ENCODE peak calls at places on chromosomes 12 and 14, in seven cellular contexts. V is stomach, O is aorta, G is body of pancreas, D is HL-60, R is HCT116, M is psoas muscle. J is an unnamed sample.

GRCh38 chr12:96247567-96247962 is 53.4 kb downstream of the ELK3 start:
- DNase-seq in M (no peak), O (no peak), R (no peak), G (no peak), V (no peak), D (no peak), J (no peak)

GRCh38 chr14:101001311-101002069 is 98.0 kb upstream of the RTL1 start:
- DNase-seq in R (no peak), D (no peak), M (no peak), V (no peak), O (no peak), G (no peak), J (no peak)

GRCh38 chr12:62014330-62014729 is 245.9 kb upstream of the USP15 start:
- DNase-seq in D (no peak), M (no peak), R (no peak), V (no peak), G (no peak), O (no peak), J (no peak)

GRCh38 chr12:99453831-99454538 is 193.6 kb upstream of the GARIN6 start:
- DNase-seq in V (no peak), D (no peak), G (no peak), O (no peak), M (no peak), R (no peak), J (no peak)

GRCh38 chr12:69570545-69571399 is 14.5 kb upstream of the CCT2 start:
- DNase-seq in D (peak), R (peak), O (no peak), G (peak), V (peak), M (no peak), J (no peak)

GRCh38 chr12:77796775-77797174 is 33.9 kb upstream of the NAV3 start:
- DNase-seq in G (no peak), M (no peak), D (no peak), R (no peak), V (no peak), O (no peak), J (no peak)

GRCh38 chr12:87266305-87266704 is 762.9 kb downstream of the C12orf50 start:
- DNase-seq in G (no peak), D (no peak), R (no peak), V (no peak), O (no peak), M (no peak), J (no peak)

GRCh38 chr12:76236640-76237039 is 111.6 kb downstream of the BBS10 start:
- DNase-seq in D (no peak), G (no peak), O (no peak), V (no peak), R (peak), M (no peak), J (peak)

GRCh38 chr12:109696485-109697269 is 16.9 kb upstream of the FAM222A start:
- DNase-seq in M (no peak), V (no peak), D (no peak), R (no peak), G (no peak), O (no peak), J (no peak)

GRCh38 chr12:30573145-30573544 is 122.5 kb downstream of the IPO8 start:
- DNase-seq in G (no peak), D (no peak), O (no peak), M (no peak), R (no peak), V (no peak), J (no peak)

GRCh38 chr14:105465209-105466031 is 9.2 kb upstream of the CRIP2 start:
- DNase-seq in V (no peak), D (no peak), O (no peak), R (no peak), G (no peak), M (no peak), J (no peak)

GRCh38 chr14:68401855-68402254 is 391.0 kb downstream of the ZFP36L1 start:
- DNase-seq in R (no peak), G (no peak), D (no peak), V (no peak), M (no peak), O (no peak), J (no peak)

GRCh38 chr12:18262514-18262913 is 1.2 kb downstream of the PIK3C2G start:
- DNase-seq in G (no peak), M (no peak), D (no peak), V (no peak), R (no peak), O (no peak), J (no peak)

GRCh38 chr14:37081220-37081619 is 91.2 kb downstream of the SLC25A21 start:
- DNase-seq in D (no peak), G (no peak), R (peak), O (no peak), V (no peak), M (no peak), J (peak)

GRCh38 chr14:101215266-101215665 is 311.7 kb upstream of the RTL1 start:
- DNase-seq in V (no peak), G (no peak), M (peak), D (no peak), O (no peak), R (no peak), J (no peak)

GRCh38 chr14:91929700-91930099 is 17.8 kb downstream of the FBLN5 start:
- DNase-seq in V (no peak), G (no peak), O (peak), R (no peak), D (no peak), M (no peak), J (no peak)

GRCh38 chr12:52183971-52184370 is 7.8 kb downstream of the KRT80 start:
- DNase-seq in D (no peak), O (no peak), G (no peak), V (no peak), R (no peak), M (no peak), J (no peak)

GRCh38 chr12:88418856-88419497 is 161.3 kb downstream of the KITLG start:
- DNase-seq in O (no peak), R (no peak), D (no peak), M (no peak), G (no peak), V (no peak), J (no peak)

GRCh38 chr12:55727643-55728184 is 1.1 kb downstream of the CD63 start:
- DNase-seq in V (peak), G (peak), M (peak), D (no peak), R (no peak), O (peak), J (no peak)

GRCh38 chr12:122064780-122065588 is 13.6 kb upstream of the MLXIP start:
- DNase-seq in R (peak), D (no peak), M (peak), V (no peak), O (no peak), G (peak), J (no peak)

GRCh38 chr12:124621296-124621660 is 53.9 kb upstream of the NCOR2 start:
- DNase-seq in G (peak), O (peak), R (no peak), V (no peak), M (peak), D (no peak), J (no peak)

GRCh38 chr14:28754209-28754985 is 12.2 kb upstream of the FOXG1 start:
- DNase-seq in V (no peak), D (peak), G (peak), R (no peak), M (no peak), O (no peak), J (no peak)

GRCh38 chr14:85602366-85602765 is 72.4 kb downstream of the FLRT2 start:
- DNase-seq in M (no peak), G (no peak), R (no peak), V (no peak), O (no peak), D (no peak), J (no peak)

GRCh38 chr12:115354007-115354452 is 670.1 kb upstream of the TBX3 start:
- DNase-seq in G (peak), D (no peak), M (peak), O (peak), V (peak), R (peak), J (peak)

GRCh38 chr14:20118795-20119194 is 8.3 kb downstream of the OR4K17 start:
- DNase-seq in M (no peak), G (no peak), O (no peak), R (no peak), V (no peak), D (no peak), J (no peak)

GRCh38 chr12:124230789-124231188 is 64.1 kb upstream of the RFLNA start:
- DNase-seq in V (no peak), R (no peak), D (no peak), M (no peak), O (no peak), G (no peak), J (no peak)

GRCh38 chr14:87494010-87494409 is 499.0 kb downstream of the GALC start:
- DNase-seq in R (no peak), D (no peak), V (no peak), G (no peak), M (no peak), O (no peak), J (no peak)

GRCh38 chr12:124441443-124442190 is 125.8 kb downstream of the NCOR2 start:
- DNase-seq in V (no peak), R (no peak), G (no peak), M (no peak), D (no peak), O (peak), J (peak)

GRCh38 chr12:72448089-72448488 is 175.9 kb downstream of the TRHDE start:
- DNase-seq in V (no peak), D (no peak), R (no peak), G (no peak), O (no peak), M (no peak), J (no peak)

GRCh38 chr14:51203881-51204280 is 36.2 kb upstream of the TMX1 start:
- DNase-seq in G (no peak), M (no peak), V (no peak), O (no peak), R (no peak), D (no peak), J (no peak)

GRCh38 chr14:104970231-104971068 is 7.7 kb downstream of the AHNAK2 start:
- DNase-seq in V (peak), M (peak), R (peak), G (no peak), O (peak), D (no peak), J (peak)

GRCh38 chr14:65824285-65824977 is 411.9 kb downstream of the FUT8 start:
- DNase-seq in M (no peak), O (no peak), D (peak), G (peak), R (peak), V (peak), J (no peak)

GRCh38 chr14:28254768-28255167 is 511.8 kb upstream of the FOXG1 start:
- DNase-seq in O (no peak), D (no peak), M (no peak), G (no peak), R (no peak), V (no peak), J (no peak)

GRCh38 chr12:112907415-112908157 is 824 bp downstream of the OAS1 start:
- DNase-seq in R (no peak), O (no peak), G (no peak), D (peak), M (no peak), V (no peak), J (no peak)

GRCh38 chr12:7935773-7936581 is at the start of gene SLC2A3:
- DNase-seq in G (peak), R (no peak), O (no peak), V (peak), M (peak), D (peak), J (no peak)

GRCh38 chr12:123492290-123492689 is 34.4 kb downstream of the SNRNP35 start:
- DNase-seq in D (no peak), V (no peak), G (no peak), O (no peak), M (peak), R (no peak), J (no peak)

GRCh38 chr14:71625175-71625574 is 307.1 kb upstream of the RGS6 start:
- DNase-seq in G (no peak), O (no peak), V (no peak), D (peak), R (no peak), M (no peak), J (no peak)

GRCh38 chr12:80939231-80939950 is 1.7 kb upstream of the LIN7A start:
- DNase-seq in V (no peak), G (no peak), O (no peak), D (peak), R (no peak), M (no peak), J (no peak)

GRCh38 chr12:48690990-48691389 is 9.0 kb upstream of the KANSL2 start:
- DNase-seq in V (no peak), G (no peak), O (no peak), D (no peak), R (no peak), M (no peak), J (no peak)
- H3K27ac ChIP-seq in V (no peak), G (no peak), O (no peak), D (no peak), R (no peak), M (peak), J (no peak)

DNA sequence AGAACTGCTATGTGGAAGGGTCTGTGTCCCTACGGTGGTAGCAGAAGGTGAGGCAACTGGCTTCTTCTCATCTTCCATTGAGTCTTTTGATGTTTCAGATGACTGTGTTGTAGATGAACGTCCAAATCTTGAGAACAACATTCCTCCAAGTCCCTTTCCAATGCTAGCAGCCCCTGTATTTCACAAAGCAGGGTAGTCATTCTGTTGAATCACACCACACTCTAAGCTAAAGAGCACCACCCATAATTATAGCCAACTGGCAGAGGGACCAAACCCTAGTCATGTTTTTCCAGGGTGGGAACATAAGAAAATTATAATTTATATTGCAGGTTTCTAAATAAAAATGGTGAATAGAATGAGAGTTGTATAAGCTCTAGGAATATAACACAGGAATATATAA is 98.7 kb downstream of the DDHD1 start:
- DNase-seq in M (no peak), D (no peak), O (no peak), G (no peak), V (no peak), R (no peak), J (no peak)
- H3K27ac ChIP-seq in M (no peak), D (no peak), O (no peak), G (no peak), V (no peak), R (no peak), J (no peak)

GRCh38 chr14:61488417-61488816 is 167.0 kb downstream of the PRKCH start:
- DNase-seq in D (no peak), O (no peak), M (no peak), V (no peak), G (no peak), R (no peak), J (no peak)
- H3K27ac ChIP-seq in D (no peak), O (no peak), M (no peak), V (peak), G (peak), R (no peak), J (no peak)

GRCh38 chr12:118050972-118051910 is 9.7 kb downstream of the WSB2 start:
- DNase-seq in D (no peak), R (no peak), V (no peak), G (no peak), M (peak), O (no peak), J (no peak)

GRCh38 chr12:118055865-118056773 is 4.9 kb downstream of the WSB2 start:
- DNase-seq in R (no peak), D (no peak), G (peak), M (no peak), V (peak), O (no peak), J (no peak)

GRCh38 chr12:118055144-118055557 is 5.8 kb downstream of the WSB2 start:
- DNase-seq in R (no peak), V (peak), M (peak), G (peak), O (peak), D (peak), J (no peak)

GRCh38 chr12:118053071-118053985 is 7.7 kb downstream of the WSB2 start:
- DNase-seq in O (no peak), D (no peak), V (no peak), R (no peak), M (no peak), G (no peak), J (no peak)

DNA sequence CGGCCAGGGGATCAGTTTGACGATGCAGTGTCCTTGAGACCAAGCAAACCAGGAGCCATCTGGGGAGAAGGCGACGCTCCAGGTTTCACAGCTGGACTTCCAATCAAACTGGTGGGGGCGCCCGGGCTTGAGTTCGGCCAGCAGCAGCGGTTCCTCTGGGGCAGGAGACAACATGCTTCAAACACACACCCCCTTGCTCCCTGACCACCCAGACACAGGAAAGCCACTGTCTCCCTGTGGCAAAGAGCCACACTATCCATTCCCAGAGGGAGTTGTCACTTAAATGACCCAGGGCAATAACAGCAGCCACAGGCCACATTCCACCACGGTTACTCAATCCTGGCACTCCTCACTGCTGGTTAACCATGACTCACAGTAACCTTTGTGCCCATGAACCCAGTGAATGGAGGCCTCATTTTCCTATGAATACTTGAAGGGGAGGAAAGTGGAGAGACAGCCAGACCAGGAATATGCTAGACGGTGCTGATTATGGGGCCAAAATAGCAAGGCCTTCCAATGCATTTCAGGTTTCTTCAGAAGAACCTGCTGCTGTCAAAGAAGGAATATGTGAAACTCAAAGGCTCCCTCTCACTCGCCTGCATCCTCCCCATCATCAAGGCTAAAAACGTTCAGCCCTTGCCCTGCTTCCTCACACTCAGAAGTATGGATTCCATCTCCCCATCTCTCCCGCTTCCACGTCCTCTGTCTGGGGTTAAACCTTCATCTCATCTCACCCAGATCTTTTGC is 8.5 kb downstream of the WSB2 start:
- DNase-seq in G (peak), D (no peak), O (peak), R (peak), V (peak), M (peak), J (peak)
- H3K27ac ChIP-seq in G (peak), D (no peak), O (peak), R (peak), V (peak), M (peak), J (peak)

DNA sequence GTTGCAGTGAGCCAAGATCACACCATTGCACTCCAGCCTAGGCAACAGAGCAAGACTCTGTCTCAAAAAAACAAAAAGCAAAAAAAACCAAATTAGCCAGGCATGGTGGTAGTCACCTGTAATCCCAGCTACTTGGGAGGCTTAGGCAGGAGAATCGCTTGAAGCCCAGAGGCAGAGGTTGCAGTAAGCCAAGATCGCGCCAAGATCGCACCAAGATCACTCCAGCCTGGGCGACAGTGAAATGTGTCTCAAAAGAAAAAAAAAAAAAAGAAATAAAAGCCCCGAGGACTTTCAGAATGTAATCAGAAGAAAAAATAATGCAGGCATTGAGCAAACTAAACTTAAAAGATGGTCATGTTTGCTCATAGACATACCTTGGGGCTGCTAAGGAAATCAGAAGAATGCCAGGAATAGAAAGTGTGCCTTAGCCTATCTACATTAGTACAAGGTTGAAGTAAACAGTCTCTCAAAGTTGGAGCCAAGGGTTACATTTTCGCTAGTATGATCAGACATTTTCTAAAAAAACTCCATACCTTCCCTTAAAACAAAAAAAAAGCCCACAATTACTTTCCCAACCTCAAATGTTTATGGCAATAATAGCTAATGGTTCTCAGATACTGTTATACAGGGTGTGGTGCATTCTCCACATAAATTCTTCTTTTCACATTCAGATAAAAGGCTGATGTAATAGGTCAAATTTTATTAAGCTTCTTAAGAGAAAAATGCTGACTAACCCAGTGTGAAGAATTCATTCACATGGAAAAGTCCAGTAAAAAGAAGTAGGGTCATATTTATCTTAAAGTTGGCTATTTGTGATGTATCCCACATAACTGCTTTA is 15.8 kb downstream of the DTD2 start:
- DNase-seq in O (no peak), R (no peak), V (no peak), G (no peak), D (no peak), M (no peak), J (no peak)
- H3K27ac ChIP-seq in O (peak), R (peak), V (peak), G (peak), D (no peak), M (no peak), J (peak)

DNA sequence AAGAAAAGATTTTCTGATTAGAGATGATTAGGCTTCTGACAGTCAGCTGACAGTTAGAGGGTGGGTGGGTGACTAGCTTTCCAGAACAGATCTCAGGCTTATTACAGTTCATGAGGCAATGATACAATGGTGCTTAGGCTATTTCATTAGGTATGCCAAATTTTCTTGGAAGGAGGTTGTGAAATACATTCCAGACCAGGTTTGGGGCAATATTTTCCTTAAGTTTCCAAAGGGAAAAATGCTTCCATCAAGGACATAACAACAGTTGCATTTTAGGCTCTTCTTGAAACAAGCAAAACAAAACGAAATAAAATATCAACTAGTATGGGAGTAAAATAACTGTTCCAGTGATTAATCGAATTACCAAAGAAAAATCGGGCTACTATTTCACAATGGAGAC is 59.3 kb upstream of the CNTN1 start:
- DNase-seq in V (no peak), G (no peak), M (no peak), O (no peak), R (no peak), D (no peak), J (no peak)
- H3K27ac ChIP-seq in V (no peak), G (no peak), M (no peak), O (no peak), R (no peak), D (no peak), J (no peak)

DNA sequence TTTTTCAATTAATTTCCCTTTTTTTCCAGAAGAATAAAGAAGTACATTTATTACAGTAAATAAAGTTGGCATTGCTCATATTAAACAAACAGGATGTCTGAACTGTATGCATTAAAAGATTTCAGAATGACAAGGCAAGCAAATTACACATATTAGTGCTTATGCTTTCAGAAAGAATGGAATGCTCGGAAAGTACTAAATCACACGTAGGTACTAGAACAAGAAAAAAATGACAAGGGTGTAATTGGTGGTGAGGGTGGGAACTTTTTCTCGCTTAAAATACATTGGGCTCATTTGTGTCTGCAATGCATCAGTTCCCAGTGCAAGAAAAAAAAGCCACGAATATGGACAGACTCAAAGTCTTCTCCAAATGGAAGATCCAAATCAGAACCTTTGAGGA is 33.3 kb upstream of the HIF1A start:
- DNase-seq in M (no peak), O (no peak), G (no peak), V (no peak), R (no peak), D (no peak), J (no peak)
- H3K27ac ChIP-seq in M (no peak), O (no peak), G (peak), V (peak), R (no peak), D (peak), J (peak)

J was measured in RWPE2.